ENCODE peak calls at places on chromosomes 4 and X, in five cellular contexts. One of them, this sample, is unnamed.
A peak's percentile ranks its signal among the peaks of the same experiment; 100 is the strongest.

GRCh38 chr4:5051210-5051691 is at the start of gene STK32B:
- DNase-seq in RWPE1: peak; percentile 46
- DNase-seq in HL-60: peak; percentile 8
- DNase-seq in astrocyte of the spinal cord: peak; percentile 62
- DNase-seq in MM.1S: peak; percentile 55
- DNase-seq in this sample: peak; percentile 45

GRCh38 chr4:81504685-81505598 is 33.2 kb upstream of the RASGEF1B start:
- DNase-seq in HL-60: peak; percentile 51
- DNase-seq in MM.1S: peak; percentile 88
- DNase-seq in RWPE1: no peak
- DNase-seq in astrocyte of the spinal cord: no peak
- DNase-seq in this sample: no peak

GRCh38 chr4:79209822-79210635 is 115.8 kb downstream of the NAA11 start:
- DNase-seq in MM.1S: no peak
- DNase-seq in RWPE1: no peak
- DNase-seq in HL-60: peak; percentile 98
- DNase-seq in astrocyte of the spinal cord: no peak
- DNase-seq in this sample: no peak

GRCh38 chr4:81436096-81436495 is 35.6 kb downstream of the RASGEF1B start:
- DNase-seq in astrocyte of the spinal cord: no peak
- DNase-seq in MM.1S: no peak
- DNase-seq in HL-60: no peak
- DNase-seq in RWPE1: no peak
- DNase-seq in this sample: no peak

GRCh38 chr4:47849466-47849865 is 11.6 kb upstream of the CORIN start:
- DNase-seq in HL-60: no peak
- DNase-seq in astrocyte of the spinal cord: no peak
- DNase-seq in MM.1S: no peak
- DNase-seq in RWPE1: no peak
- DNase-seq in this sample: no peak

GRCh38 chr4:21195682-21196081 is 495.4 kb downstream of the PACRGL start:
- DNase-seq in astrocyte of the spinal cord: no peak
- DNase-seq in RWPE1: no peak
- DNase-seq in HL-60: no peak
- DNase-seq in MM.1S: no peak
- DNase-seq in this sample: no peak

GRCh38 chr4:38751341-38752043 is 31.3 kb downstream of the TLR10 start:
- DNase-seq in astrocyte of the spinal cord: no peak
- DNase-seq in MM.1S: peak; percentile 62
- DNase-seq in HL-60: no peak
- DNase-seq in RWPE1: no peak
- DNase-seq in this sample: no peak

GRCh38 chr4:89324671-89325070 is 17.1 kb upstream of the GPRIN3 start:
- DNase-seq in RWPE1: no peak
- DNase-seq in MM.1S: peak; percentile 56
- DNase-seq in astrocyte of the spinal cord: peak; percentile 6
- DNase-seq in HL-60: peak; percentile 73
- DNase-seq in this sample: peak; percentile 29

GRCh38 chr4:41442818-41443217 is 95.1 kb upstream of the LIMCH1 start:
- DNase-seq in astrocyte of the spinal cord: no peak
- DNase-seq in HL-60: no peak
- DNase-seq in RWPE1: no peak
- DNase-seq in MM.1S: no peak
- DNase-seq in this sample: no peak

DNA sequence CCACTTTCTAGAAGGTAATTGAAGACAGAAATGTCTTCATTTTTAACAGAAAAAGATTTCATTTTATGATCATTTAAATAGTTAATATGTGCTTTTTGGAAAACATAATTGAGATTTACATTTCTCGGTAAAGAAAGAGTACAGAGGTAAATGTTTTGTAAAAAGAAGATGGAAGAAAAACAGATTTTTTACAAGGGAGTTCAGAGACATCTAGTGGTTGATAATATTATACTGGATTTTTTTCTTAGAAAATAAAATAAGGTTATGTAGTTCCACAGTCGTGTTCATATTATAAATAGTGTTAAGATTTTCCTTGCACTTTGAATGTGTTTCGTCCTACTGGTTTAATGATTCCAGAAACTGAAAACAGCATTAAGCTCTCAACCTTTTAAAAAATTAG is 60.6 kb downstream of the SMARCA1 start:
- DNase-seq in HL-60: no peak
- DNase-seq in RWPE1: no peak
- DNase-seq in MM.1S: peak; percentile 31
- DNase-seq in astrocyte of the spinal cord: no peak
- DNase-seq in this sample: no peak
- TF ChIP-seq CTCF in HL-60: no peak
- TF ChIP-seq CTCF in RWPE1: no peak
- TF ChIP-seq CTCF in MM.1S: peak; percentile 36
- TF ChIP-seq CTCF in astrocyte of the spinal cord: no peak
- TF ChIP-seq CTCF in this sample: no peak

GRCh38 chrX:12497832-12498591 is 293.2 kb upstream of the PRPS2 start:
- DNase-seq in RWPE1: no peak
- DNase-seq in MM.1S: no peak
- DNase-seq in HL-60: no peak
- DNase-seq in astrocyte of the spinal cord: no peak
- DNase-seq in this sample: peak; percentile 23
- TF ChIP-seq CTCF in RWPE1: no peak
- TF ChIP-seq CTCF in MM.1S: peak; percentile 54
- TF ChIP-seq CTCF in HL-60: no peak
- TF ChIP-seq CTCF in astrocyte of the spinal cord: no peak
- TF ChIP-seq CTCF in this sample: peak; percentile 34

GRCh38 chr4:140884431-140885058 is 128.4 kb upstream of the TBC1D9 start:
- DNase-seq in RWPE1: peak; percentile 49
- DNase-seq in MM.1S: peak; percentile 78
- DNase-seq in astrocyte of the spinal cord: peak; percentile 73
- DNase-seq in HL-60: peak; percentile 46
- DNase-seq in this sample: peak; percentile 69
- TF ChIP-seq CTCF in RWPE1: peak; percentile 71
- TF ChIP-seq CTCF in MM.1S: peak; percentile 89
- TF ChIP-seq CTCF in astrocyte of the spinal cord: peak; percentile 78
- TF ChIP-seq CTCF in HL-60: peak; percentile 68
- TF ChIP-seq CTCF in this sample: peak; percentile 59

GRCh38 chrX:68762649-68763268 is 66.1 kb upstream of the EFNB1 start:
- DNase-seq in astrocyte of the spinal cord: no peak
- DNase-seq in HL-60: no peak
- DNase-seq in RWPE1: no peak
- DNase-seq in MM.1S: no peak
- DNase-seq in this sample: no peak

GRCh38 chrX:68757331-68757730 is 71.5 kb upstream of the EFNB1 start:
- DNase-seq in RWPE1: no peak
- DNase-seq in HL-60: no peak
- DNase-seq in astrocyte of the spinal cord: no peak
- DNase-seq in MM.1S: no peak
- DNase-seq in this sample: no peak

GRCh38 chrX:68761086-68761485 is 67.7 kb upstream of the EFNB1 start:
- DNase-seq in astrocyte of the spinal cord: no peak
- DNase-seq in HL-60: no peak
- DNase-seq in MM.1S: no peak
- DNase-seq in RWPE1: no peak
- DNase-seq in this sample: no peak

GRCh38 chrX:68755726-68756125 is 73.1 kb upstream of the EFNB1 start:
- DNase-seq in astrocyte of the spinal cord: no peak
- DNase-seq in MM.1S: no peak
- DNase-seq in RWPE1: no peak
- DNase-seq in HL-60: no peak
- DNase-seq in this sample: no peak

DNA sequence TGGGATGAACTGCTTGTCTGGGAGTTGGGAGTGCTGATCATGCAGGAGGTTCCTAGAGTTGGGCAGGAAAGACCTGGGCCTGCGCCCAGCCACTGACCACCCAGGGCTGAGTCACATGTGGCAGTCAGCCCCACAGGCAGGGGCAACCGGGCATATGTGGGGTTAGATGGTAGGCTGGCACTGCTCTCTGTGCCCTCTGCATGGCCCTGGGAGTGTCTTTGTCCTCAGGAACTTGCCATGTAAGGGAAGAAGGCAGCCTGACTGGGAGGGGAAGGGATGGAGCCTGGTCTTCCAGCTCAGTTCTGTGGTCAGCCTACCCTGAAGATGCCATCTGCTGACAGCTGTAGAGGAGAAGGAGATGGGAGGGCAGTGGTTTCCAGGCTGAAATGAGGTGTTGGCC is 70.2 kb upstream of the EFNB1 start:
- DNase-seq in MM.1S: no peak
- DNase-seq in astrocyte of the spinal cord: no peak
- DNase-seq in RWPE1: no peak
- DNase-seq in HL-60: no peak
- DNase-seq in this sample: no peak
- TF ChIP-seq CTCF in MM.1S: no peak
- TF ChIP-seq CTCF in astrocyte of the spinal cord: no peak
- TF ChIP-seq CTCF in RWPE1: no peak
- TF ChIP-seq CTCF in HL-60: no peak
- TF ChIP-seq CTCF in this sample: no peak

DNA sequence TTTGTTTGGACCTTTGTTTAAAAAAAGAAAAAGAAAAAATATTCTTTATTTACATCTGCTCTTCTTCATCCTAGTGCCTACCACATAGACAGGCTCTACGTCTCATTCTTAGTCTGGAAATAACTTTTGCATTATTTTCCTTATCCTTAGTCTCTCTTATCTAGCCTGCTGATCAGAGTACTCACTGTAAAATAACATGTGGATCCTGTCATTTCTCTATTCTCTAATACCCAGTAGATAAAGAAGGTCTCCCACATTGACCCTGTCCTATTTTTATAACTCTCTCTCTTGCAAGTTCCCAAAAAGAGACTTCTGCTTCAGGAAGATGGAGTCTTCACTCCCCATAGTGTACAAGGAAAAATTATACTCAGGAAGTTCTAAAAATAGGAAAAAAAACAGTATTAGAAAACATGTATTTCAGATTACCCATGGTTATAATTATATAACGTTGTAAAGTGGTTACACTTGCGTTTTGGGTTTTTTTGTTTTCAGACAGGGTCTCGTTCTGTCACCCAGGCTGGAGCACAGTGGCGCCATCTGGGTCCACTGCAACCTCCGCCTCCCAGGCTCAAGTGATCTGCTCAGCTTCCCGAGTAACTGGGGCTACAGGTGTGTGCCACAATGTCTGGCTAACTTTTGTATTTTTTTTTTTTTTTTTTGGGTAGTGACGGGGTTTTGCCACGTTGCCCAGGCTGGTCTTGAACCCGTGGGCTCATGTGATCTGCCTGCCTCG is 23.8 kb downstream of the ZFX start:
- DNase-seq in HL-60: no peak
- DNase-seq in MM.1S: no peak
- DNase-seq in astrocyte of the spinal cord: no peak
- DNase-seq in RWPE1: no peak
- DNase-seq in this sample: no peak
- TF ChIP-seq CTCF in HL-60: no peak
- TF ChIP-seq CTCF in MM.1S: no peak
- TF ChIP-seq CTCF in astrocyte of the spinal cord: no peak
- TF ChIP-seq CTCF in RWPE1: no peak
- TF ChIP-seq CTCF in this sample: no peak

GRCh38 chrX:68238568-68238967 is 194.7 kb downstream of the OPHN1 start:
- DNase-seq in RWPE1: no peak
- DNase-seq in HL-60: peak; percentile 16
- DNase-seq in astrocyte of the spinal cord: no peak
- DNase-seq in MM.1S: no peak
- DNase-seq in this sample: no peak
- TF ChIP-seq CTCF in RWPE1: no peak
- TF ChIP-seq CTCF in HL-60: peak; percentile 10
- TF ChIP-seq CTCF in astrocyte of the spinal cord: peak; percentile 48
- TF ChIP-seq CTCF in MM.1S: peak; percentile 40
- TF ChIP-seq CTCF in this sample: peak; percentile 36

GRCh38 chrX:68719904-68720614 is 72.6 kb downstream of the STARD8 start:
- DNase-seq in RWPE1: no peak
- DNase-seq in HL-60: peak; percentile 14
- DNase-seq in MM.1S: peak; percentile 6
- DNase-seq in astrocyte of the spinal cord: no peak
- DNase-seq in this sample: no peak
- TF ChIP-seq CTCF in RWPE1: no peak
- TF ChIP-seq CTCF in HL-60: no peak
- TF ChIP-seq CTCF in MM.1S: no peak
- TF ChIP-seq CTCF in astrocyte of the spinal cord: peak; percentile 41
- TF ChIP-seq CTCF in this sample: no peak

GRCh38 chr4:6907658-6908191 is 1.9 kb upstream of the TBC1D14 start:
- DNase-seq in RWPE1: no peak
- DNase-seq in HL-60: no peak
- DNase-seq in MM.1S: no peak
- DNase-seq in astrocyte of the spinal cord: no peak
- DNase-seq in this sample: peak; percentile 67
- TF ChIP-seq CTCF in RWPE1: no peak
- TF ChIP-seq CTCF in HL-60: no peak
- TF ChIP-seq CTCF in MM.1S: peak; percentile 11
- TF ChIP-seq CTCF in astrocyte of the spinal cord: peak; percentile 61
- TF ChIP-seq CTCF in this sample: peak; percentile 50

GRCh38 chr4:105596676-105597075 is 44.3 kb downstream of the ARHGEF38 start:
- DNase-seq in HL-60: no peak
- DNase-seq in MM.1S: no peak
- DNase-seq in astrocyte of the spinal cord: no peak
- DNase-seq in RWPE1: no peak
- DNase-seq in this sample: no peak
- TF ChIP-seq CTCF in HL-60: no peak
- TF ChIP-seq CTCF in MM.1S: no peak
- TF ChIP-seq CTCF in astrocyte of the spinal cord: no peak
- TF ChIP-seq CTCF in RWPE1: no peak
- TF ChIP-seq CTCF in this sample: no peak

GRCh38 chrX:34053931-34054330 is 78.2 kb downstream of the FAM47A start:
- DNase-seq in astrocyte of the spinal cord: no peak
- DNase-seq in RWPE1: no peak
- DNase-seq in HL-60: no peak
- DNase-seq in MM.1S: no peak
- DNase-seq in this sample: no peak

GRCh38 chrX:34063616-34064015 is 68.5 kb downstream of the FAM47A start:
- DNase-seq in MM.1S: no peak
- DNase-seq in HL-60: no peak
- DNase-seq in astrocyte of the spinal cord: no peak
- DNase-seq in RWPE1: no peak
- DNase-seq in this sample: no peak

GRCh38 chrX:34058005-34058404 is 74.1 kb downstream of the FAM47A start:
- DNase-seq in HL-60: no peak
- DNase-seq in astrocyte of the spinal cord: no peak
- DNase-seq in RWPE1: no peak
- DNase-seq in MM.1S: no peak
- DNase-seq in this sample: no peak
- TF ChIP-seq CTCF in HL-60: no peak
- TF ChIP-seq CTCF in astrocyte of the spinal cord: no peak
- TF ChIP-seq CTCF in RWPE1: no peak
- TF ChIP-seq CTCF in MM.1S: no peak
- TF ChIP-seq CTCF in this sample: no peak